ENCODE peak calls at places on chromosomes 7 and 10, in nine cellular contexts. One of them, this sample, is unnamed.

GRCh38 chr7:106848851-106849442 is 16.1 kb upstream of the PIK3CG start:
- DNase-seq in stimulated activated CD4-positive, alpha-beta T cell treated with anti-CD3 and anti-CD28 coated beads, Interleukin-12 subunit alpha, Interleukin-12 subunit beta, amount 100 ng/mL, for 4 hours: no peak
- DNase-seq in fibroblast of the aortic adventitia: peak
- DNase-seq in HFF-Myc: peak
- DNase-seq in endothelial cell of umbilical vein: no peak
- DNase-seq in smooth muscle cell of the brain vasculature: no peak
- DNase-seq in activated T-cell treated with anti-CD3 and anti-CD28 coated beads, Interleukin-2, amount 50 U/mL, for 4 hours: no peak
- DNase-seq in Peyer's patch: no peak
- DNase-seq in HEK293T: no peak
- DNase-seq in this sample: no peak

GRCh38 chr7:91416485-91416884 is 152.3 kb downstream of the FZD1 start:
- DNase-seq in HFF-Myc: no peak
- DNase-seq in Peyer's patch: no peak
- DNase-seq in stimulated activated CD4-positive, alpha-beta T cell treated with anti-CD3 and anti-CD28 coated beads, Interleukin-12 subunit alpha, Interleukin-12 subunit beta, amount 100 ng/mL, for 4 hours: no peak
- DNase-seq in smooth muscle cell of the brain vasculature: no peak
- DNase-seq in endothelial cell of umbilical vein: no peak
- DNase-seq in fibroblast of the aortic adventitia: no peak
- DNase-seq in HEK293T: no peak
- DNase-seq in activated T-cell treated with anti-CD3 and anti-CD28 coated beads, Interleukin-2, amount 50 U/mL, for 4 hours: no peak
- DNase-seq in this sample: no peak

GRCh38 chr10:5419466-5420094 is 7.2 kb downstream of the NET1 start:
- DNase-seq in fibroblast of the aortic adventitia: no peak
- DNase-seq in HEK293T: no peak
- DNase-seq in HFF-Myc: no peak
- DNase-seq in endothelial cell of umbilical vein: no peak
- DNase-seq in activated T-cell treated with anti-CD3 and anti-CD28 coated beads, Interleukin-2, amount 50 U/mL, for 4 hours: no peak
- DNase-seq in stimulated activated CD4-positive, alpha-beta T cell treated with anti-CD3 and anti-CD28 coated beads, Interleukin-12 subunit alpha, Interleukin-12 subunit beta, amount 100 ng/mL, for 4 hours: no peak
- DNase-seq in smooth muscle cell of the brain vasculature: no peak
- DNase-seq in Peyer's patch: no peak
- DNase-seq in this sample: no peak

GRCh38 chr10:58239561-58240169 is 28.0 kb downstream of the IPMK start:
- DNase-seq in HFF-Myc: no peak
- DNase-seq in endothelial cell of umbilical vein: peak
- DNase-seq in smooth muscle cell of the brain vasculature: no peak
- DNase-seq in fibroblast of the aortic adventitia: no peak
- DNase-seq in activated T-cell treated with anti-CD3 and anti-CD28 coated beads, Interleukin-2, amount 50 U/mL, for 4 hours: no peak
- DNase-seq in stimulated activated CD4-positive, alpha-beta T cell treated with anti-CD3 and anti-CD28 coated beads, Interleukin-12 subunit alpha, Interleukin-12 subunit beta, amount 100 ng/mL, for 4 hours: no peak
- DNase-seq in Peyer's patch: no peak
- DNase-seq in HEK293T: no peak
- DNase-seq in this sample: no peak

GRCh38 chr7:45704683-45705016 is 130.5 kb downstream of the ADCY1 start:
- DNase-seq in HEK293T: no peak
- DNase-seq in fibroblast of the aortic adventitia: no peak
- DNase-seq in endothelial cell of umbilical vein: no peak
- DNase-seq in stimulated activated CD4-positive, alpha-beta T cell treated with anti-CD3 and anti-CD28 coated beads, Interleukin-12 subunit alpha, Interleukin-12 subunit beta, amount 100 ng/mL, for 4 hours: no peak
- DNase-seq in activated T-cell treated with anti-CD3 and anti-CD28 coated beads, Interleukin-2, amount 50 U/mL, for 4 hours: no peak
- DNase-seq in smooth muscle cell of the brain vasculature: no peak
- DNase-seq in HFF-Myc: no peak
- DNase-seq in Peyer's patch: no peak
- DNase-seq in this sample: no peak

GRCh38 chr7:127769137-127769536 is 117.1 kb downstream of the SND1 start:
- DNase-seq in smooth muscle cell of the brain vasculature: no peak
- DNase-seq in HEK293T: no peak
- DNase-seq in stimulated activated CD4-positive, alpha-beta T cell treated with anti-CD3 and anti-CD28 coated beads, Interleukin-12 subunit alpha, Interleukin-12 subunit beta, amount 100 ng/mL, for 4 hours: no peak
- DNase-seq in endothelial cell of umbilical vein: no peak
- DNase-seq in Peyer's patch: no peak
- DNase-seq in activated T-cell treated with anti-CD3 and anti-CD28 coated beads, Interleukin-2, amount 50 U/mL, for 4 hours: no peak
- DNase-seq in HFF-Myc: no peak
- DNase-seq in fibroblast of the aortic adventitia: no peak
- DNase-seq in this sample: no peak

GRCh38 chr7:43465581-43466554 is 117.0 kb upstream of the STK17A start:
- DNase-seq in endothelial cell of umbilical vein: no peak
- DNase-seq in activated T-cell treated with anti-CD3 and anti-CD28 coated beads, Interleukin-2, amount 50 U/mL, for 4 hours: no peak
- DNase-seq in stimulated activated CD4-positive, alpha-beta T cell treated with anti-CD3 and anti-CD28 coated beads, Interleukin-12 subunit alpha, Interleukin-12 subunit beta, amount 100 ng/mL, for 4 hours: no peak
- DNase-seq in fibroblast of the aortic adventitia: no peak
- DNase-seq in smooth muscle cell of the brain vasculature: no peak
- DNase-seq in HFF-Myc: no peak
- DNase-seq in HEK293T: no peak
- DNase-seq in Peyer's patch: no peak
- DNase-seq in this sample: no peak

GRCh38 chr10:42932735-42933453 is 144.0 kb upstream of the RET start:
- DNase-seq in stimulated activated CD4-positive, alpha-beta T cell treated with anti-CD3 and anti-CD28 coated beads, Interleukin-12 subunit alpha, Interleukin-12 subunit beta, amount 100 ng/mL, for 4 hours: peak
- DNase-seq in Peyer's patch: no peak
- DNase-seq in HFF-Myc: no peak
- DNase-seq in activated T-cell treated with anti-CD3 and anti-CD28 coated beads, Interleukin-2, amount 50 U/mL, for 4 hours: peak
- DNase-seq in fibroblast of the aortic adventitia: no peak
- DNase-seq in smooth muscle cell of the brain vasculature: no peak
- DNase-seq in HEK293T: no peak
- DNase-seq in endothelial cell of umbilical vein: no peak
- DNase-seq in this sample: no peak

GRCh38 chr7:12434012-12434642 is 30.5 kb upstream of the VWDE start:
- DNase-seq in stimulated activated CD4-positive, alpha-beta T cell treated with anti-CD3 and anti-CD28 coated beads, Interleukin-12 subunit alpha, Interleukin-12 subunit beta, amount 100 ng/mL, for 4 hours: no peak
- DNase-seq in endothelial cell of umbilical vein: peak
- DNase-seq in smooth muscle cell of the brain vasculature: no peak
- DNase-seq in fibroblast of the aortic adventitia: no peak
- DNase-seq in Peyer's patch: no peak
- DNase-seq in HEK293T: no peak
- DNase-seq in activated T-cell treated with anti-CD3 and anti-CD28 coated beads, Interleukin-2, amount 50 U/mL, for 4 hours: no peak
- DNase-seq in HFF-Myc: no peak
- DNase-seq in this sample: no peak

GRCh38 chr7:28096713-28097112 is 83.9 kb downstream of the JAZF1 start:
- DNase-seq in HFF-Myc: peak
- DNase-seq in HEK293T: peak
- DNase-seq in smooth muscle cell of the brain vasculature: no peak
- DNase-seq in activated T-cell treated with anti-CD3 and anti-CD28 coated beads, Interleukin-2, amount 50 U/mL, for 4 hours: peak
- DNase-seq in stimulated activated CD4-positive, alpha-beta T cell treated with anti-CD3 and anti-CD28 coated beads, Interleukin-12 subunit alpha, Interleukin-12 subunit beta, amount 100 ng/mL, for 4 hours: peak
- DNase-seq in fibroblast of the aortic adventitia: peak
- DNase-seq in Peyer's patch: peak
- DNase-seq in endothelial cell of umbilical vein: peak
- DNase-seq in this sample: no peak

GRCh38 chr7:144670251-144670650 is 165.6 kb downstream of the TPK1 start:
- DNase-seq in activated T-cell treated with anti-CD3 and anti-CD28 coated beads, Interleukin-2, amount 50 U/mL, for 4 hours: no peak
- DNase-seq in endothelial cell of umbilical vein: peak
- DNase-seq in HEK293T: no peak
- DNase-seq in HFF-Myc: no peak
- DNase-seq in fibroblast of the aortic adventitia: peak
- DNase-seq in stimulated activated CD4-positive, alpha-beta T cell treated with anti-CD3 and anti-CD28 coated beads, Interleukin-12 subunit alpha, Interleukin-12 subunit beta, amount 100 ng/mL, for 4 hours: no peak
- DNase-seq in smooth muscle cell of the brain vasculature: no peak
- DNase-seq in Peyer's patch: no peak
- DNase-seq in this sample: no peak

This sample was measured in kidney.